ENCODE peak calls at places on chromosomes 7 and 10, in nine cellular contexts. R is adrenal gland, Y is cardiac muscle cell, Q is lower lobe of right lung, F is fibroblast of lung, P is bronchial epithelial cell, N is upper lobe of left lung, G is SJSA1, K is brain microvascular endothelial cell. L is an unnamed sample.

GRCh38 chr10:91487914-91488577 is 77.9 kb downstream of the HECTD2 start:
- DNase-seq in P (no peak), Y (no peak), F (no peak), R (no peak), N (no peak), G (no peak), K (no peak), Q (no peak), L (no peak)

GRCh38 chr7:83410989-83411591 is 237.8 kb downstream of the SEMA3E start:
- DNase-seq in K (peak; percentile 16), Y (peak; percentile 71), G (no peak), R (peak; percentile 49), P (peak; percentile 53), Q (no peak), F (peak; percentile 77), N (no peak), L (no peak)

GRCh38 chr10:29774475-29774874 is 139.7 kb upstream of the SVIL start:
- DNase-seq in R (no peak), Q (no peak), N (no peak), F (no peak), Y (no peak), G (no peak), K (no peak), P (no peak), L (no peak)

GRCh38 chr10:21726601-21727295 is 192.7 kb downstream of the MLLT10 start:
- DNase-seq in Y (no peak), F (no peak), R (no peak), P (peak; percentile 38), K (no peak), N (no peak), Q (no peak), G (no peak), L (no peak)

GRCh38 chr10:131019696-131020095 is 291.8 kb downstream of the TCERG1L start:
- DNase-seq in Q (no peak), F (no peak), N (no peak), P (no peak), R (no peak), K (no peak), Y (no peak), G (no peak), L (peak; percentile 61)

GRCh38 chr7:2651336-2651735 is 19.6 kb downstream of the TTYH3 start:
- DNase-seq in Q (no peak), R (peak; percentile 57), P (no peak), N (peak; percentile 48), G (no peak), K (no peak), Y (peak; percentile 36), F (no peak), L (no peak)

GRCh38 chr7:15068324-15068723 is 165.8 kb upstream of the DGKB start:
- DNase-seq in F (no peak), N (no peak), G (no peak), P (no peak), K (no peak), R (no peak), Y (no peak), Q (no peak), L (no peak)

GRCh38 chr7:154994996-154995395 is 7.9 kb downstream of the PAXIP1 start:
- DNase-seq in G (no peak), P (no peak), Y (no peak), K (no peak), R (no peak), F (no peak), Q (no peak), N (no peak), L (no peak)

GRCh38 chr7:3943265-3943664 is 642.2 kb downstream of the SDK1 start:
- DNase-seq in R (no peak), F (no peak), G (no peak), P (no peak), K (no peak), Q (no peak), N (no peak), Y (no peak), L (no peak)

GRCh38 chr7:87212478-87212877 is 7.1 kb downstream of the TMEM243 start:
- DNase-seq in G (no peak), K (no peak), Y (no peak), Q (no peak), P (no peak), F (no peak), N (no peak), R (no peak), L (no peak)

GRCh38 chr10:23459323-23459939 is 20.6 kb downstream of the OTUD1 start:
- DNase-seq in Q (no peak), R (no peak), N (no peak), Y (no peak), P (no peak), G (no peak), F (no peak), K (no peak), L (no peak)

GRCh38 chr7:20152511-20152910 is 64.7 kb downstream of the MACC1 start:
- DNase-seq in K (no peak), R (no peak), N (no peak), F (no peak), Y (no peak), Q (no peak), P (peak; percentile 77), G (no peak), L (no peak)

GRCh38 chr7:29494350-29494749 is 69.3 kb upstream of the PRR15 start:
- DNase-seq in R (no peak), K (no peak), F (peak; percentile 49), Q (no peak), N (no peak), P (no peak), G (no peak), Y (peak; percentile 87), L (no peak)

GRCh38 chr7:28181921-28182517 is 1.4 kb upstream of the JAZF1 start:
- DNase-seq in F (no peak), R (peak; percentile 41), G (no peak), Q (no peak), N (no peak), P (no peak), Y (no peak), K (no peak), L (no peak)

GRCh38 chr7:90532231-90532929 is 62.9 kb downstream of the PTTG1IP2 start:
- DNase-seq in N (no peak), P (peak; percentile 13), K (no peak), Q (no peak), G (no peak), R (no peak), F (no peak), Y (no peak), L (no peak)

GRCh38 chr10:23514321-23514720 is 75.4 kb downstream of the OTUD1 start:
- DNase-seq in K (no peak), F (no peak), R (no peak), P (peak; percentile 83), Y (no peak), Q (no peak), N (no peak), G (no peak), L (no peak)

GRCh38 chr10:98045785-98046389 is 15.5 kb upstream of the CRTAC1 start:
- DNase-seq in R (peak; percentile 60), N (no peak), F (peak; percentile 56), K (peak; percentile 32), Y (peak; percentile 62), P (peak; percentile 63), G (peak; percentile 58), Q (peak; percentile 60), L (peak; percentile 73)

GRCh38 chr7:3204526-3204925 is 96.5 kb upstream of the SDK1 start:
- DNase-seq in F (no peak), Q (no peak), P (no peak), Y (no peak), N (no peak), K (no peak), R (no peak), G (peak; percentile 25), L (no peak)

GRCh38 chr7:105205592-105206211 is 183.0 kb downstream of the SRPK2 start:
- DNase-seq in G (no peak), K (no peak), R (no peak), Y (no peak), P (no peak), Q (no peak), F (no peak), N (no peak), L (no peak)

DNA sequence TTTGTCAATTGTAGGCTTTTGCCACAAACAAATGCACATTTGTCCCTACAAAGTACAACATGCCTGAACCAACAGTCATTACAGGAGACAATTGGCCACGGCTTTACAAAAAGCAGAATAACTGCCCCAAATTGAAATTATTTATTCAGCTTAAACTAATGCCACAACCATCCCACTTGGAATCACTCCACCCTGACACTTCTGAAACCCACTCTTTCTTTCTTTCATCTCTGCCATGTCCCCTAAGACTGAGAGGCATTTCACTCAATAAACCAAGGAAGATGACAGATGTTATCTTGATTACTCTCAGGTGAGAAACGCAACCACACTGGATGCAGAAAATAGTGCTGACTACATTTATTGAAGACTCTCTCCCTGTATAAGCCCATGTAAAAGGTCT is 2.6 kb upstream of the NPM3 start:
- DNase-seq in K (no peak), G (no peak), N (no peak), Y (no peak), F (no peak), P (no peak), Q (no peak), R (no peak), L (no peak)
- H3K36me3 ChIP-seq in K (peaks cover 65% of the 10 kb centered on the region), G (peaks cover 78% of the 10 kb centered on the region), N (peaks cover 50% of the 10 kb centered on the region), Y (peaks cover 45% of the 10 kb centered on the region), F (peaks cover 3% of the 10 kb centered on the region), P (peaks cover 17% of the 10 kb centered on the region), Q (peaks cover 68% of the 10 kb centered on the region), R (no peaks in the 10 kb centered on the region), L (peaks cover 70% of the 10 kb centered on the region)

DNA sequence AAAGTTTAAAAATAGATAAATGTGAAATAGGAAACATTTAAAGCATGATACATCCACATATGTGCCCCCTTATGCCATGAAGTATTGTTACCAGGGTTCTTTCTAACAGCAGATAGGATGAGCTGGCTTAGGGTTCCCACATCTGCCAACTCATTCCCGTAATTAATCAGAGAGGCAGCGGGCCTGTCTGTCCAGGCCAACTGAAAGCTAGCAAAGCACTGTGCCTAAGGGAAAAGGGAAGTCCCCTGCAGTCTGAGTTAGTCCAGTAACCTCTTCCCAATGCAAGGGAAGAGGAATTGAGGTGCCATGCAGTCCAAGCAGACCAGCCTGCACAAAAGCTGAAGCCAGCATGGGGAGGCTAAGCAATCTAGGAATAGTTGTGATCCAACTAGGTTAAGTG is 18.3 kb upstream of the ZC3HAV1L start:
- DNase-seq in G (no peak), N (no peak), K (no peak), Y (no peak), R (peak; percentile 15), F (no peak), P (no peak), Q (no peak), L (no peak)
- H3K36me3 ChIP-seq in G (peaks cover 52% of the 10 kb centered on the region), N (peaks cover 75% of the 10 kb centered on the region), K (peaks cover 31% of the 10 kb centered on the region), Y (no peaks in the 10 kb centered on the region), R (no peaks in the 10 kb centered on the region), F (peaks cover 4% of the 10 kb centered on the region), P (peaks cover 10% of the 10 kb centered on the region), Q (peaks cover 94% of the 10 kb centered on the region), L (peaks cover 89% of the 10 kb centered on the region)

DNA sequence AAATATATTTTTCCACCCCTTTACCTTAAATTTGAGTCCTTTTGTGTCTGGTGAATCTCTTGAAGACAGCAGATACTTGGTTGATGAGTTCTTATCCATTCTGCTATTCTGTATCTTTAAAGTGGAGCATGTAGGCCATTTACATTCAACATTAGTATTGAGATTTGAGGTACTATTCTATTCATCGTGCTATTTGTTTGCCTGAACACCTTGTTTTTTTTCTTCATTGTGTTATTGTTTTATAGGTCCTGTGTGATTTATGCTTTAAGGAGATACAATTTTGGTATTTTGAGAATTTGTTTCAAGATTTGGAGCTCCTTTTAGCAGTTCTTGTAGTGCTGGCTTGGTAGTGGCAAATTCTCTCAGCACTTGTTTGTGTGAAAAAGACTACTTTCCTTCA is 29.9 kb downstream of the GDI2 start:
- DNase-seq in N (no peak), G (no peak), Q (no peak), P (no peak), F (no peak), K (no peak), R (no peak), Y (no peak), L (no peak)
- H3K36me3 ChIP-seq in N (peaks cover 39% of the 10 kb centered on the region), G (peaks cover 81% of the 10 kb centered on the region), Q (peaks cover 86% of the 10 kb centered on the region), P (peaks cover 9% of the 10 kb centered on the region), F (peaks cover 6% of the 10 kb centered on the region), K (peaks cover 51% of the 10 kb centered on the region), R (no peaks in the 10 kb centered on the region), Y (peaks cover 54% of the 10 kb centered on the region), L (peaks cover 67% of the 10 kb centered on the region)

GRCh38 chr10:104315486-104315921 is 22.8 kb downstream of the ITPRIP start:
- DNase-seq in Y (no peak), R (no peak), K (no peak), G (no peak), F (no peak), Q (no peak), N (peak; percentile 75), P (no peak), L (peak; percentile 57)
- H3K36me3 ChIP-seq in Y (peaks cover 16% of the 10 kb centered on the region), R (no peaks in the 10 kb centered on the region), K (peaks cover 75% of the 10 kb centered on the region), G (peaks cover 52% of the 10 kb centered on the region), F (peaks cover 18% of the 10 kb centered on the region), Q (peaks cover 56% of the 10 kb centered on the region), N (peaks cover 53% of the 10 kb centered on the region), P (peaks cover 27% of the 10 kb centered on the region), L (peaks cover 44% of the 10 kb centered on the region)

L was measured in upper lobe of right lung.